ENCODE peak calls at places on chromosomes 1 and 21, in five cellular contexts. One of them, this sample, is unnamed.

GRCh38 chr1:171366099-171366498 is 52.1 kb downstream of the FMO4 start:
- DNase-seq in SK-N-SH: no peak
- DNase-seq in esophagus muscularis mucosa: no peak
- DNase-seq in tibial artery: no peak
- DNase-seq in CD8-positive, alpha-beta T cell: no peak
- DNase-seq in this sample: no peak

GRCh38 chr1:162030741-162031280 is 7.1 kb upstream of the OLFML2B start:
- DNase-seq in SK-N-SH: no peak
- DNase-seq in CD8-positive, alpha-beta T cell: no peak
- DNase-seq in tibial artery: no peak
- DNase-seq in esophagus muscularis mucosa: no peak
- DNase-seq in this sample: no peak

GRCh38 chr1:204287466-204287881 is 72.3 kb downstream of the PLEKHA6 start:
- DNase-seq in esophagus muscularis mucosa: no peak
- DNase-seq in CD8-positive, alpha-beta T cell: no peak
- DNase-seq in tibial artery: no peak
- DNase-seq in SK-N-SH: no peak
- DNase-seq in this sample: no peak

GRCh38 chr1:167795810-167796740 is 74.3 kb downstream of the MPZL1 start:
- DNase-seq in CD8-positive, alpha-beta T cell: no peak
- DNase-seq in esophagus muscularis mucosa: peak; percentile 89
- DNase-seq in SK-N-SH: no peak
- DNase-seq in tibial artery: no peak
- DNase-seq in this sample: no peak

GRCh38 chr1:6141601-6142000 is 38.5 kb downstream of the CHD5 start:
- DNase-seq in CD8-positive, alpha-beta T cell: no peak
- DNase-seq in SK-N-SH: no peak
- DNase-seq in esophagus muscularis mucosa: no peak
- DNase-seq in tibial artery: no peak
- DNase-seq in this sample: no peak

GRCh38 chr1:157115429-157115838 is 15.8 kb upstream of the ETV3L start:
- DNase-seq in esophagus muscularis mucosa: no peak
- DNase-seq in SK-N-SH: no peak
- DNase-seq in CD8-positive, alpha-beta T cell: no peak
- DNase-seq in tibial artery: peak; percentile 19
- DNase-seq in this sample: no peak

GRCh38 chr21:22806278-22806677 is 1808.1 kb downstream of the NCAM2 start:
- DNase-seq in CD8-positive, alpha-beta T cell: no peak
- DNase-seq in esophagus muscularis mucosa: no peak
- DNase-seq in SK-N-SH: no peak
- DNase-seq in tibial artery: no peak
- DNase-seq in this sample: no peak

GRCh38 chr1:32353886-32354570 is 8.3 kb downstream of the FAM229A start:
- DNase-seq in SK-N-SH: no peak
- DNase-seq in tibial artery: no peak
- DNase-seq in CD8-positive, alpha-beta T cell: no peak
- DNase-seq in esophagus muscularis mucosa: no peak
- DNase-seq in this sample: no peak

GRCh38 chr1:38026592-38027200 is 14.2 kb downstream of the UTP11 start:
- DNase-seq in esophagus muscularis mucosa: no peak
- DNase-seq in tibial artery: no peak
- DNase-seq in SK-N-SH: no peak
- DNase-seq in CD8-positive, alpha-beta T cell: no peak
- DNase-seq in this sample: peak; percentile 71

GRCh38 chr1:1857096-1857703 is 33.7 kb downstream of the GNB1 start:
- DNase-seq in tibial artery: no peak
- DNase-seq in esophagus muscularis mucosa: no peak
- DNase-seq in SK-N-SH: no peak
- DNase-seq in CD8-positive, alpha-beta T cell: no peak
- DNase-seq in this sample: no peak

GRCh38 chr1:3469849-3470649 is 15.6 kb downstream of the ARHGEF16 start:
- DNase-seq in CD8-positive, alpha-beta T cell: no peak
- DNase-seq in tibial artery: no peak
- DNase-seq in SK-N-SH: no peak
- DNase-seq in esophagus muscularis mucosa: no peak
- DNase-seq in this sample: no peak

GRCh38 chr1:201468844-201469644 is at the start of gene PHLDA3:
- DNase-seq in SK-N-SH: peak; percentile 93
- DNase-seq in CD8-positive, alpha-beta T cell: no peak
- DNase-seq in esophagus muscularis mucosa: peak; percentile 96
- DNase-seq in tibial artery: peak; percentile 96
- DNase-seq in this sample: peak; percentile 79

GRCh38 chr1:34790985-34791384 is 1.8 kb upstream of the GJA4 start:
- DNase-seq in esophagus muscularis mucosa: no peak
- DNase-seq in CD8-positive, alpha-beta T cell: no peak
- DNase-seq in SK-N-SH: no peak
- DNase-seq in tibial artery: peak; percentile 94
- DNase-seq in this sample: no peak

GRCh38 chr1:21861602-21862429 is 49.8 kb downstream of the LDLRAD2 start:
- DNase-seq in CD8-positive, alpha-beta T cell: no peak
- DNase-seq in esophagus muscularis mucosa: no peak
- DNase-seq in tibial artery: no peak
- DNase-seq in SK-N-SH: no peak
- DNase-seq in this sample: no peak

GRCh38 chr1:216910081-216910840 is 187.0 kb upstream of the ESRRG start:
- DNase-seq in esophagus muscularis mucosa: peak; percentile 24
- DNase-seq in tibial artery: no peak
- DNase-seq in SK-N-SH: no peak
- DNase-seq in CD8-positive, alpha-beta T cell: no peak
- DNase-seq in this sample: no peak

DNA sequence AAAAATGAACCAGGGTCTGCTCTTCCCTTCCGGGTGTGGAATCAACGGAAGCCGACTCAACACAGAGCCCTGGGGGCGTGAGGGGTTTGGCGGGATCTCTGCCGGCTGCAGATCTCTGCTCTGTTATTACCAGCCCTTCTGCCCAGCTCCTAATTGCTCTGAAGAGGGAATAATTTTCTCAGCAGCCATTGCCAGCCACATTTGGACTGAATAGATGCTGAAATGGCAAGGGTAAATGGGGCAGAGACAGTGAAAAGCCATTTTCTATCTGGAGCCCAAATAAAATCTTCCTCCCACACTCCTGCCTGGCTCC is 24.7 kb downstream of the PDE9A start:
- DNase-seq in SK-N-SH: peak; percentile 87
- DNase-seq in CD8-positive, alpha-beta T cell: no peak
- DNase-seq in tibial artery: no peak
- DNase-seq in esophagus muscularis mucosa: no peak
- DNase-seq in this sample: no peak
- H3K4me3 ChIP-seq in SK-N-SH: no peak overlapping the region
- H3K4me3 ChIP-seq in CD8-positive, alpha-beta T cell: no peak overlapping the region
- H3K4me3 ChIP-seq in tibial artery: no peak overlapping the region
- H3K4me3 ChIP-seq in esophagus muscularis mucosa: no peak overlapping the region
- H3K4me3 ChIP-seq in this sample: no peak overlapping the region

DNA sequence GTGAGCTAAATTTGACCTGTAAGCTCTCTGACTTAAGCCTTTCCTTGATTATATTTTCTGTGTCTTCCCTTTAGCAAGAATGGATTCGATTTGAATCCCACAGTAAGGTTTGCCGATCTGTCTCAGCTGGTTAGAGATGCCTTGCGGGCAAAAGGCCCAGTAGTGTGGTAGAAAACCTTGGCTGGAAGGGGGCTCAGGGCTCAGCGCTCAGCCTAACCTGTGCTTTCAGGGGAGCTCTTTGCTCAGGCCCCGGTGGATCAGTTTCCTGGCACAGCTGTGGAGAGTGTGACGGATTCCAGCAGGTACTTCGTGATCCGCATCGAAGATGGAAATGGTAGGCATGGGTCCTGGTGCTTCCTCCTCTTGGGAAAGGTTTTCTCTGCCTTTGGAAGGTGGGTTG is 7.1 kb downstream of the NECAP2 start:
- DNase-seq in esophagus muscularis mucosa: no peak
- DNase-seq in tibial artery: no peak
- DNase-seq in CD8-positive, alpha-beta T cell: no peak
- DNase-seq in SK-N-SH: no peak
- DNase-seq in this sample: no peak
- H3K36me3 ChIP-seq in esophagus muscularis mucosa: peaks cover 90% of the 10 kb centered on the region
- H3K36me3 ChIP-seq in tibial artery: peaks cover 73% of the 10 kb centered on the region
- H3K36me3 ChIP-seq in CD8-positive, alpha-beta T cell: peaks cover 79% of the 10 kb centered on the region
- H3K36me3 ChIP-seq in SK-N-SH: peaks cover 78% of the 10 kb centered on the region
- H3K36me3 ChIP-seq in this sample: peaks cover 6% of the 10 kb centered on the region

GRCh38 chr1:88802404-88802803 is 89.0 kb downstream of the GTF2B start:
- DNase-seq in esophagus muscularis mucosa: no peak
- DNase-seq in CD8-positive, alpha-beta T cell: no peak
- DNase-seq in tibial artery: no peak
- DNase-seq in SK-N-SH: no peak
- DNase-seq in this sample: no peak
- TF ChIP-seq CTCF in esophagus muscularis mucosa: no peak
- TF ChIP-seq CTCF in CD8-positive, alpha-beta T cell: no peak
- TF ChIP-seq CTCF in tibial artery: no peak
- TF ChIP-seq CTCF in SK-N-SH: no peak
- TF ChIP-seq CTCF in this sample: no peak

GRCh38 chr1:93678491-93678890 is 3.1 kb downstream of the BCAR3 start:
- DNase-seq in tibial artery: no peak
- DNase-seq in esophagus muscularis mucosa: no peak
- DNase-seq in CD8-positive, alpha-beta T cell: no peak
- DNase-seq in SK-N-SH: no peak
- DNase-seq in this sample: no peak

GRCh38 chr1:93678966-93679480 is 2.6 kb downstream of the BCAR3 start:
- DNase-seq in esophagus muscularis mucosa: no peak
- DNase-seq in CD8-positive, alpha-beta T cell: no peak
- DNase-seq in tibial artery: no peak
- DNase-seq in SK-N-SH: no peak
- DNase-seq in this sample: no peak

GRCh38 chr1:93681095-93681548 is 515 bp downstream of the BCAR3 start:
- DNase-seq in esophagus muscularis mucosa: no peak
- DNase-seq in SK-N-SH: peak; percentile 76
- DNase-seq in CD8-positive, alpha-beta T cell: no peak
- DNase-seq in tibial artery: no peak
- DNase-seq in this sample: no peak

GRCh38 chr1:93680121-93681094 is 1.2 kb downstream of the BCAR3 start:
- DNase-seq in tibial artery: peak; percentile 90
- DNase-seq in SK-N-SH: peak; percentile 80
- DNase-seq in esophagus muscularis mucosa: peak; percentile 95
- DNase-seq in CD8-positive, alpha-beta T cell: peak; percentile 16
- DNase-seq in this sample: peak; percentile 79

DNA sequence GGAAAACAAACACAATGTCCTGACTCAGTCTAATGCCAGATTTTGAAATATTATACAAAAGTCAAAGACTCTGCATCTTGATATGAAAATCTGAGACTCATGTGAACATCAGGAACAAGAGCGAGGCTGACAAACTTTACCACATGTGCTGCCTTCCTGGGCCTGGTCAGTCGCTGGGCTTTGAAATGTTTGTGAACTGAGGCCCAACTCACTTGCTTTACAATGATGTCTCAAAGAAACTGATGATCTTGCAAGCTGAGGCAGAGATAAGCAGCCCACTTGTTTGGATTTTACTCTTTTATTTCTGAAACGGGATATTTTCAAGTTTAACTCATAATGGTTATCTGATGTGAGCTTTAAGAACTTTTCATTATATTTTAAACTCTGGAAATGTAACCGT is 2.1 kb downstream of the BCAR3 start:
- DNase-seq in tibial artery: no peak
- DNase-seq in SK-N-SH: no peak
- DNase-seq in CD8-positive, alpha-beta T cell: no peak
- DNase-seq in esophagus muscularis mucosa: no peak
- DNase-seq in this sample: no peak
- H3K4me3 ChIP-seq in tibial artery: no peak overlapping the region
- H3K4me3 ChIP-seq in SK-N-SH: peak overlapping the region; percentile 75
- H3K4me3 ChIP-seq in CD8-positive, alpha-beta T cell: no peak overlapping the region
- H3K4me3 ChIP-seq in esophagus muscularis mucosa: no peak overlapping the region
- H3K4me3 ChIP-seq in this sample: no peak overlapping the region

GRCh38 chr1:114725230-114725629 is 8.7 kb upstream of the NRAS start:
- DNase-seq in SK-N-SH: no peak
- DNase-seq in CD8-positive, alpha-beta T cell: no peak
- DNase-seq in tibial artery: no peak
- DNase-seq in esophagus muscularis mucosa: no peak
- DNase-seq in this sample: no peak
- H3K36me3 ChIP-seq in SK-N-SH: peaks cover 89% of the 10 kb centered on the region
- H3K36me3 ChIP-seq in CD8-positive, alpha-beta T cell: peaks cover 64% of the 10 kb centered on the region
- H3K36me3 ChIP-seq in tibial artery: peaks cover 93% of the 10 kb centered on the region
- H3K36me3 ChIP-seq in esophagus muscularis mucosa: peaks cover 99% of the 10 kb centered on the region
- H3K36me3 ChIP-seq in this sample: peaks cover 53% of the 10 kb centered on the region

GRCh38 chr1:175641633-175642032 is 101.8 kb downstream of the TNR start:
- DNase-seq in CD8-positive, alpha-beta T cell: no peak
- DNase-seq in esophagus muscularis mucosa: no peak
- DNase-seq in tibial artery: no peak
- DNase-seq in SK-N-SH: no peak
- DNase-seq in this sample: no peak

GRCh38 chr1:175649416-175649815 is 94.0 kb downstream of the TNR start:
- DNase-seq in SK-N-SH: no peak
- DNase-seq in tibial artery: no peak
- DNase-seq in CD8-positive, alpha-beta T cell: no peak
- DNase-seq in esophagus muscularis mucosa: no peak
- DNase-seq in this sample: no peak

GRCh38 chr1:175648927-175649326 is 94.5 kb downstream of the TNR start:
- DNase-seq in CD8-positive, alpha-beta T cell: no peak
- DNase-seq in esophagus muscularis mucosa: no peak
- DNase-seq in tibial artery: no peak
- DNase-seq in SK-N-SH: no peak
- DNase-seq in this sample: no peak

GRCh38 chr1:175646439-175647209 is 96.8 kb downstream of the TNR start:
- DNase-seq in tibial artery: no peak
- DNase-seq in CD8-positive, alpha-beta T cell: no peak
- DNase-seq in SK-N-SH: no peak
- DNase-seq in esophagus muscularis mucosa: no peak
- DNase-seq in this sample: no peak
- TF ChIP-seq CTCF in tibial artery: no peak
- TF ChIP-seq CTCF in CD8-positive, alpha-beta T cell: no peak
- TF ChIP-seq CTCF in SK-N-SH: no peak
- TF ChIP-seq CTCF in esophagus muscularis mucosa: no peak
- TF ChIP-seq CTCF in this sample: no peak

GRCh38 chr1:67427947-67428346 is 2.3 kb downstream of the SERBP1 start:
- DNase-seq in tibial artery: no peak
- DNase-seq in esophagus muscularis mucosa: no peak
- DNase-seq in CD8-positive, alpha-beta T cell: no peak
- DNase-seq in SK-N-SH: no peak
- DNase-seq in this sample: no peak
- H3K4me3 ChIP-seq in tibial artery: peak overlapping the region; percentile 81
- H3K4me3 ChIP-seq in esophagus muscularis mucosa: peak overlapping the region; percentile 81
- H3K4me3 ChIP-seq in CD8-positive, alpha-beta T cell: peak overlapping the region; percentile 86
- H3K4me3 ChIP-seq in SK-N-SH: peak overlapping the region; percentile 97
- H3K4me3 ChIP-seq in this sample: no peak overlapping the region

GRCh38 chr1:232732344-232732910 is 72.8 kb upstream of the MAP10 start:
- DNase-seq in SK-N-SH: peak; percentile 23
- DNase-seq in CD8-positive, alpha-beta T cell: no peak
- DNase-seq in esophagus muscularis mucosa: no peak
- DNase-seq in tibial artery: no peak
- DNase-seq in this sample: no peak

GRCh38 chr1:232737917-232738316 is 67.3 kb upstream of the MAP10 start:
- DNase-seq in tibial artery: no peak
- DNase-seq in CD8-positive, alpha-beta T cell: no peak
- DNase-seq in SK-N-SH: no peak
- DNase-seq in esophagus muscularis mucosa: no peak
- DNase-seq in this sample: no peak
- H3K36me3 ChIP-seq in tibial artery: no peaks in the 10 kb centered on the region
- H3K36me3 ChIP-seq in CD8-positive, alpha-beta T cell: no peaks in the 10 kb centered on the region
- H3K36me3 ChIP-seq in SK-N-SH: no peaks in the 10 kb centered on the region
- H3K36me3 ChIP-seq in esophagus muscularis mucosa: no peaks in the 10 kb centered on the region
- H3K36me3 ChIP-seq in this sample: no peaks in the 10 kb centered on the region